ENCODE peak calls at places on chromosomes 13 and 19, in five cellular contexts. One of them, this sample, is unnamed.

GRCh38 chr19:12778020-12778904 is 2.9 kb upstream of the HOOK2 start:
- DNase-seq in left ventricle myocardium inferior: peak; percentile 74
- DNase-seq in hepatocyte: peak; percentile 83
- DNase-seq in HCT116: no peak
- DNase-seq in lung: peak; percentile 75
- DNase-seq in this sample: peak; percentile 90

GRCh38 chr19:33660426-33661160 is 38.8 kb downstream of the CHST8 start:
- DNase-seq in hepatocyte: no peak
- DNase-seq in lung: no peak
- DNase-seq in left ventricle myocardium inferior: no peak
- DNase-seq in HCT116: no peak
- DNase-seq in this sample: no peak

GRCh38 chr13:51361111-51361510 is 21.6 kb downstream of the SERPINE3 start:
- DNase-seq in left ventricle myocardium inferior: no peak
- DNase-seq in lung: no peak
- DNase-seq in hepatocyte: no peak
- DNase-seq in HCT116: no peak
- DNase-seq in this sample: no peak

GRCh38 chr19:4064551-4065260 is 2.0 kb downstream of the ZBTB7A start:
- DNase-seq in HCT116: no peak
- DNase-seq in lung: peak; percentile 58
- DNase-seq in hepatocyte: peak; percentile 75
- DNase-seq in left ventricle myocardium inferior: peak; percentile 59
- DNase-seq in this sample: peak; percentile 59

GRCh38 chr13:32073180-32073864 is 41.7 kb downstream of the FRY start:
- DNase-seq in hepatocyte: no peak
- DNase-seq in left ventricle myocardium inferior: no peak
- DNase-seq in lung: no peak
- DNase-seq in HCT116: no peak
- DNase-seq in this sample: no peak

GRCh38 chr13:30192320-30193093 is 114.8 kb downstream of the KATNAL1 start:
- DNase-seq in lung: no peak
- DNase-seq in left ventricle myocardium inferior: no peak
- DNase-seq in hepatocyte: no peak
- DNase-seq in HCT116: no peak
- DNase-seq in this sample: no peak

GRCh38 chr19:41696402-41697197 is 8.5 kb upstream of the CEACAM7 start:
- DNase-seq in HCT116: no peak
- DNase-seq in hepatocyte: no peak
- DNase-seq in lung: no peak
- DNase-seq in left ventricle myocardium inferior: no peak
- DNase-seq in this sample: no peak

GRCh38 chr19:12866416-12867119 is 14.7 kb downstream of the DNASE2 start:
- DNase-seq in left ventricle myocardium inferior: no peak
- DNase-seq in lung: no peak
- DNase-seq in HCT116: no peak
- DNase-seq in hepatocyte: no peak
- DNase-seq in this sample: no peak

GRCh38 chr13:95049772-95050171 is 251.5 kb downstream of the ABCC4 start:
- DNase-seq in HCT116: no peak
- DNase-seq in lung: no peak
- DNase-seq in hepatocyte: no peak
- DNase-seq in left ventricle myocardium inferior: no peak
- DNase-seq in this sample: no peak

GRCh38 chr13:31653730-31654129 is 85.6 kb upstream of the RXFP2 start:
- DNase-seq in HCT116: no peak
- DNase-seq in left ventricle myocardium inferior: no peak
- DNase-seq in hepatocyte: no peak
- DNase-seq in lung: no peak
- DNase-seq in this sample: peak; percentile 26

GRCh38 chr13:110268576-110269185 is 38.3 kb downstream of the COL4A1 start:
- DNase-seq in lung: no peak
- DNase-seq in hepatocyte: no peak
- DNase-seq in left ventricle myocardium inferior: no peak
- DNase-seq in HCT116: no peak
- DNase-seq in this sample: no peak
- H3K4me1 ChIP-seq in lung: peaks cover 22% of the 10 kb centered on the region
- H3K4me1 ChIP-seq in hepatocyte: peaks cover 5% of the 10 kb centered on the region
- H3K4me1 ChIP-seq in left ventricle myocardium inferior: peaks cover 96% of the 10 kb centered on the region
- H3K4me1 ChIP-seq in HCT116: no peaks in the 10 kb centered on the region
- H3K4me1 ChIP-seq in this sample: no peaks in the 10 kb centered on the region

GRCh38 chr19:15419413-15420025 is 731 bp upstream of the AKAP8L start:
- DNase-seq in hepatocyte: no peak
- DNase-seq in HCT116: no peak
- DNase-seq in left ventricle myocardium inferior: no peak
- DNase-seq in lung: no peak
- DNase-seq in this sample: no peak

GRCh38 chr19:15417699-15418098 is 1.1 kb downstream of the AKAP8L start:
- DNase-seq in left ventricle myocardium inferior: no peak
- DNase-seq in HCT116: no peak
- DNase-seq in hepatocyte: no peak
- DNase-seq in lung: no peak
- DNase-seq in this sample: no peak

GRCh38 chr19:15421136-15421535 is 2.3 kb upstream of the AKAP8L start:
- DNase-seq in left ventricle myocardium inferior: no peak
- DNase-seq in lung: no peak
- DNase-seq in HCT116: no peak
- DNase-seq in hepatocyte: no peak
- DNase-seq in this sample: no peak

GRCh38 chr19:15418588-15419412 is at the start of gene AKAP8L:
- DNase-seq in left ventricle myocardium inferior: peak; percentile 99
- DNase-seq in lung: peak; percentile 99
- DNase-seq in hepatocyte: peak; percentile 99
- DNase-seq in HCT116: peak; percentile 100
- DNase-seq in this sample: peak; percentile 99

GRCh38 chr19:15418112-15418587 is 638 bp downstream of the AKAP8L start:
- DNase-seq in hepatocyte: peak; percentile 40
- DNase-seq in HCT116: no peak
- DNase-seq in lung: no peak
- DNase-seq in left ventricle myocardium inferior: no peak
- DNase-seq in this sample: peak; percentile 42
- H3K4me1 ChIP-seq in hepatocyte: peaks cover 23% of the 10 kb centered on the region
- H3K4me1 ChIP-seq in HCT116: peaks cover 15% of the 10 kb centered on the region
- H3K4me1 ChIP-seq in lung: peaks cover 27% of the 10 kb centered on the region
- H3K4me1 ChIP-seq in left ventricle myocardium inferior: peaks cover 84% of the 10 kb centered on the region
- H3K4me1 ChIP-seq in this sample: peaks cover 14% of the 10 kb centered on the region

DNA sequence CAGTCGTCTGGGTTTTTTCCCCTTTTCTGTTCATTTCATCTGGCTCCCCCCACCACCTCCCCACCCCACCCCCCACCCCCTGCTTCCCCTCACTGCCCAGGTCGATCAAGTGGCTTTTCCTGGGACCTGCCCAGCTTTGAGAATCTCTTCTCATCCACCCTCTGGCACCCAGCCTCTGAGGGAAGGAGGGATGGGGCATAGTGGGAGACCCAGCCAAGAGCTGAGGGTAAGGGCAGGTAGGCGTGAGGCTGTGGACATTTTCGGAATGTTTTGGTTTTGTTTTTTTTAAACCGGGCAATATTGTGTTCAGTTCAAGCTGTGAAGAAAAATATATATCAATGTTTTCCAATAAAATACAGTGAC is 9.3 kb downstream of the CALM3 start:
- DNase-seq in HCT116: no peak
- DNase-seq in left ventricle myocardium inferior: peak; percentile 12
- DNase-seq in lung: no peak
- DNase-seq in hepatocyte: no peak
- DNase-seq in this sample: no peak
- H3K4me1 ChIP-seq in HCT116: no peaks in the 10 kb centered on the region
- H3K4me1 ChIP-seq in left ventricle myocardium inferior: peaks cover 29% of the 10 kb centered on the region
- H3K4me1 ChIP-seq in lung: no peaks in the 10 kb centered on the region
- H3K4me1 ChIP-seq in hepatocyte: no peaks in the 10 kb centered on the region
- H3K4me1 ChIP-seq in this sample: no peaks in the 10 kb centered on the region

DNA sequence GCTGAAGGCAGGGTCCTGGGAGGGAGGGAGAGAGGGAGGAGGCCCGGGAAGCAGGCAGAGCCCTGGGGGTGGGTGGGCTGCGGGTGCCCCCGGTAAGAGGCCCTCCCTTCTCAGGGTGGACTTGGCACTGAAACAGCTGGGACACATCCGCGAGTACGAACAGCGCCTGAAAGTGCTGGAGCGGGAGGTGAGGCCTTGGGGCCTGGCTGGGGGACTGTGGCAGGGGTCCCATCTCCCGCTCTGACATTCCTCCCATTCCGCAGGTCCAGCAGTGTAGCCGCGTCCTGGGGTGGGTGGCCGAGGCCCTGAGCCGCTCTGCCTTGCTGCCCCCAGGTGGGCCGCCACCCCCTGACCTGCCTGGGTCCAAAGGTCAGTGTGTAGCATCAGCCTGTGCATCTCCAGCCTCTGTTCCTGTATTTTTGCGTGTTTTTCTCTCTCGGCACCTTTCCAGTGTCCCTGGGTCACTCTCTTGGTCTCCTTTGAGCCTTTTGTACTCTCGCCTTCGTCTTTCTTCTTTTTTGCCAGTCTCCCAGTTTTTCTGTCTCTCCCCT is 53.4 kb downstream of the TRPM4 start:
- DNase-seq in left ventricle myocardium inferior: no peak
- DNase-seq in lung: no peak
- DNase-seq in hepatocyte: no peak
- DNase-seq in HCT116: no peak
- DNase-seq in this sample: no peak
- H3K4me1 ChIP-seq in left ventricle myocardium inferior: peaks cover 24% of the 10 kb centered on the region
- H3K4me1 ChIP-seq in lung: no peaks in the 10 kb centered on the region
- H3K4me1 ChIP-seq in hepatocyte: no peaks in the 10 kb centered on the region
- H3K4me1 ChIP-seq in HCT116: peaks cover 10% of the 10 kb centered on the region
- H3K4me1 ChIP-seq in this sample: peaks cover 8% of the 10 kb centered on the region

DNA sequence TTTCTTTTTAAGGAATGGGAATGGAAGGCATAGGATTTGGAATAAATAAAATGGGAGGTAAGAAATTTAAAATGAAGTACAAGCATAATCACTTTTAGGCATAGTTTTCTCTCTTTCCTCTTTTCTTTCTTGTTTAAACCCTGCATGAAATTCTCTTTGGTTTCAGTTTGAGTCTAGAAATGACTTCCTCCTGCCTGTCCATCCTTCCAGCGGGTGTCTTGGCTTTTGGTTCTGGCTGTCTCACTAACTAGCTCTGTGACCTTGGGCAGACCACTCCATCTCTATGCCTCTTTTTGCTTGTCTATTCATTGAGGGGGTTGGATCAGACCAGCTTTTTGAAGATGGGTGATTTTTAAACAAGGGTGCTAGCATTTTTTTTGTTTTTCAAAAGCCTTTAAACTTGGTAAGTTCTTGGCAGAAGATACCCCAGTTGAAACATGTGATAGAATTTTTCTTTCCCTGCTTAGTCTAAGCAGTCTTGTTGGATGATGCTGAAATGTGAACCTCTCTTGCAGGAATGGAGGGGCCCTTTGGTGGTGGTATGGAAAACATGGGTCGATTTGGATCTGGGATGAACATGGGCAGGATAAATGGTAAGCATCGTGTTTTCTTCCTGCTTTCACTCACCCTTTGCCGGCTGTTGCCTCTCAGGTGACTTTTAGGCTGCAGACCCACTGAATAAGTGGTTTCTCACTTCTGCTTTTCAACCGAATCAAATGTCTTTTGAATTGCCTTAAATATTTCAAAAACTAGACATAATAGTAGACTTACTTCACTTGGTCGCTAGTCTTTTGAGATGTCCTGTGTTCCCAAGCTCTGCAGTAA is 28.6 kb downstream of the PRAM1 start:
- DNase-seq in left ventricle myocardium inferior: no peak
- DNase-seq in hepatocyte: no peak
- DNase-seq in lung: no peak
- DNase-seq in HCT116: no peak
- DNase-seq in this sample: no peak
- H3K4me1 ChIP-seq in left ventricle myocardium inferior: peaks cover 82% of the 10 kb centered on the region
- H3K4me1 ChIP-seq in hepatocyte: no peaks in the 10 kb centered on the region
- H3K4me1 ChIP-seq in lung: peaks cover 3% of the 10 kb centered on the region
- H3K4me1 ChIP-seq in HCT116: no peaks in the 10 kb centered on the region
- H3K4me1 ChIP-seq in this sample: peaks cover 3% of the 10 kb centered on the region

DNA sequence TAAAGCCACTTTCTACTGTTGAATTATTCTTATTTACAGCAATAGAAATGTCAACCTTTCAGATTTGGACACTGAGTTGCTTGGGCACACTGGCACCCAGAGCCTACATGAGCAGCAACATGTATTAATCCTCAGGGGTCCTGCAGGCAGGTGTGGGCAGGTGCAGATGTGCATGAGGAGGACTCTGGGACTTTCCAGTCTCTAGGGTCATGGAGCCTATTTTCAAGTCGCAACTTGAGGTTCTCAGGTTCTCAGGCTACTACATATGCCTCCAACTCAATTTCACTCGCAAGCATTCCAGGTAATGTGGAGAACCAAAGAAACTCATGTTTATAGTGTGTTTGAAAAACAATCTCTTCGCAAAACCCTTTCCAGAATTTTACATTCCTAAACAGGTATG is 73.2 kb downstream of the STARD13 start:
- DNase-seq in hepatocyte: no peak
- DNase-seq in lung: no peak
- DNase-seq in HCT116: no peak
- DNase-seq in left ventricle myocardium inferior: no peak
- DNase-seq in this sample: no peak
- H3K4me1 ChIP-seq in hepatocyte: peaks cover 45% of the 10 kb centered on the region
- H3K4me1 ChIP-seq in lung: peaks cover 16% of the 10 kb centered on the region
- H3K4me1 ChIP-seq in HCT116: peaks cover 3% of the 10 kb centered on the region
- H3K4me1 ChIP-seq in left ventricle myocardium inferior: peaks cover 69% of the 10 kb centered on the region
- H3K4me1 ChIP-seq in this sample: peaks cover 27% of the 10 kb centered on the region

GRCh38 chr13:98549006-98549727 is 27.7 kb downstream of the STK24 start:
- DNase-seq in left ventricle myocardium inferior: no peak
- DNase-seq in lung: no peak
- DNase-seq in HCT116: no peak
- DNase-seq in hepatocyte: no peak
- DNase-seq in this sample: no peak

GRCh38 chr13:98547455-98547854 is 29.5 kb downstream of the STK24 start:
- DNase-seq in lung: no peak
- DNase-seq in HCT116: no peak
- DNase-seq in hepatocyte: no peak
- DNase-seq in left ventricle myocardium inferior: no peak
- DNase-seq in this sample: no peak

GRCh38 chr13:98544105-98544710 is 32.7 kb downstream of the STK24 start:
- DNase-seq in hepatocyte: no peak
- DNase-seq in left ventricle myocardium inferior: no peak
- DNase-seq in HCT116: no peak
- DNase-seq in lung: no peak
- DNase-seq in this sample: no peak

GRCh38 chr13:98548230-98548629 is 28.7 kb downstream of the STK24 start:
- DNase-seq in hepatocyte: no peak
- DNase-seq in left ventricle myocardium inferior: no peak
- DNase-seq in lung: no peak
- DNase-seq in HCT116: no peak
- DNase-seq in this sample: no peak

DNA sequence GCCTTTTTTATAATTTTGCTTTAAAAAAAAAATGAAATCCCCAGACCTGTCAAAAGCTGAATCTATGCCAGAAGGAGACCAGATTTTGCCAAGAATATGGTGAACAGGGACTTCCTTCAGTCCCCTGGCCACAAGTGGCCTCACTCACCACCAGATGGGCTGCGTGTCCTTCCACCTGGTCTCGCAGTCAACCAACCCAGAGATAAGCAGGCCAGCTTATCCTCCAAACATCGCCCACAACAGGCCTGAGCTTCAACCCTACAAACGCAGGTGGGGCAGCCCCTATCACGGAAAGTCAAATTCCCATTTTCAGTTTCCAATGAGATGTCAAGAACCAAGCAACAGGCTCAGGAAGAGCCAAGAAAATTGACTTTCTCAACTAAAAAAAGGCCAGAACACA is 30.5 kb downstream of the STK24 start:
- DNase-seq in hepatocyte: no peak
- DNase-seq in HCT116: no peak
- DNase-seq in left ventricle myocardium inferior: no peak
- DNase-seq in lung: no peak
- DNase-seq in this sample: no peak
- H3K4me1 ChIP-seq in hepatocyte: peaks cover 18% of the 10 kb centered on the region
- H3K4me1 ChIP-seq in HCT116: no peaks in the 10 kb centered on the region
- H3K4me1 ChIP-seq in left ventricle myocardium inferior: peaks cover 80% of the 10 kb centered on the region
- H3K4me1 ChIP-seq in lung: peaks cover 28% of the 10 kb centered on the region
- H3K4me1 ChIP-seq in this sample: peaks cover 11% of the 10 kb centered on the region

This sample was measured in BE2C.